ENCODE peak calls at places on chromosomes 16 and 17, in seven cellular contexts. D, T, X, U, P, Q and Y are unnamed samples.

GRCh38 chr17:32494621-32495346 is 8.0 kb downstream of the CDK5R1 start:
- DNase-seq in X (no peak), U (no peak), P (no peak), D (no peak), T (no peak), Q (no peak), Y (no peak)

GRCh38 chr17:80881321-80881720 is 110.3 kb upstream of the CHMP6 start:
- DNase-seq in Q (no peak), D (no peak), T (no peak), P (peak; percentile 35), U (no peak), X (no peak), Y (no peak)

GRCh38 chr16:89346869-89347268 is 129.4 kb downstream of the ZNF778 start:
- DNase-seq in P (no peak), D (no peak), T (no peak), U (no peak), X (peak; percentile 45), Q (no peak), Y (no peak)

GRCh38 chr17:10663231-10663630 is 6.1 kb upstream of the MYH3 start:
- DNase-seq in X (no peak), U (no peak), T (no peak), Q (no peak), P (no peak), D (no peak), Y (no peak)

GRCh38 chr16:27312580-27313421 is 973 bp upstream of the IL4R start:
- DNase-seq in P (peak; percentile 51), Q (no peak), X (no peak), D (no peak), U (no peak), T (peak; percentile 16), Y (no peak)

GRCh38 chr17:38418693-38419507 is 9.4 kb upstream of the ARHGAP23 start:
- DNase-seq in P (no peak), U (no peak), X (no peak), T (no peak), Q (no peak), D (peak; percentile 42), Y (no peak)

GRCh38 chr16:20079106-20079505 is 5.4 kb upstream of the GPR139 start:
- DNase-seq in X (no peak), P (no peak), T (no peak), U (no peak), Q (no peak), D (no peak), Y (no peak)

GRCh38 chr17:49514374-49514738 is 19.3 kb downstream of the NGFR start:
- DNase-seq in T (no peak), Q (no peak), P (no peak), D (peak; percentile 36), U (no peak), X (no peak), Y (no peak)

GRCh38 chr16:78543066-78543465 is 443.6 kb downstream of the WWOX start:
- DNase-seq in D (no peak), T (no peak), X (no peak), U (no peak), Q (no peak), P (no peak), Y (no peak)

GRCh38 chr17:50501054-50501453 is 7.2 kb upstream of the MYCBPAP start:
- DNase-seq in P (no peak), U (peak; percentile 76), T (peak; percentile 32), D (peak; percentile 52), Q (no peak), X (peak; percentile 41), Y (peak; percentile 66)

GRCh38 chr17:77728022-77728671 is 230.4 kb upstream of the TNRC6C start:
- DNase-seq in P (no peak), D (peak; percentile 33), T (peak; percentile 58), X (peak; percentile 68), Q (no peak), U (peak; percentile 45), Y (peak; percentile 82)

GRCh38 chr16:65532218-65532617 is 410.4 kb upstream of the CDH11 start:
- DNase-seq in Q (no peak), T (no peak), D (peak; percentile 40), U (no peak), X (no peak), P (no peak), Y (no peak)

GRCh38 chr16:66515543-66516171 is 34.3 kb downstream of the TK2 start:
- DNase-seq in T (peak; percentile 56), U (peak; percentile 19), P (peak; percentile 67), X (peak; percentile 72), Q (no peak), D (peak; percentile 80), Y (no peak)

GRCh38 chr16:65547799-65548446 is 426.1 kb upstream of the CDH11 start:
- DNase-seq in U (peak; percentile 72), T (no peak), X (no peak), P (no peak), D (peak; percentile 93), Q (no peak), Y (no peak)

GRCh38 chr17:41683441-41684007 is 5.2 kb upstream of the EIF1 start:
- DNase-seq in T (no peak), Q (no peak), P (peak; percentile 60), X (no peak), U (no peak), D (no peak), Y (no peak)

GRCh38 chr16:11907160-11907970 is 8.4 kb downstream of the GSPT1 start:
- DNase-seq in T (no peak), Q (no peak), U (no peak), P (no peak), D (no peak), X (no peak), Y (no peak)

GRCh38 chr17:17849863-17850373 is 13.1 kb upstream of the SREBF1 start:
- DNase-seq in X (peak; percentile 79), Q (peak; percentile 73), U (peak; percentile 25), T (peak; percentile 66), D (peak; percentile 67), P (no peak), Y (peak; percentile 58)

GRCh38 chr17:47848198-47848513 is 2.8 kb downstream of the SP6 start:
- DNase-seq in Q (no peak), U (no peak), T (no peak), P (no peak), D (no peak), X (no peak), Y (no peak)

GRCh38 chr17:79024901-79025737 is 1.1 kb downstream of the C1QTNF1 start:
- DNase-seq in Q (no peak), U (peak; percentile 54), P (peak; percentile 88), X (peak; percentile 65), T (peak; percentile 82), D (peak; percentile 50), Y (no peak)
- H3K4me1 ChIP-seq in Q (no peaks in the 10 kb centered on the region), U (peaks cover 57% of the 10 kb centered on the region), P (no peaks in the 10 kb centered on the region), X (peaks cover 10% of the 10 kb centered on the region), T (peaks cover 83% of the 10 kb centered on the region), D (peaks cover 45% of the 10 kb centered on the region), Y (peaks cover 60% of the 10 kb centered on the region)

DNA sequence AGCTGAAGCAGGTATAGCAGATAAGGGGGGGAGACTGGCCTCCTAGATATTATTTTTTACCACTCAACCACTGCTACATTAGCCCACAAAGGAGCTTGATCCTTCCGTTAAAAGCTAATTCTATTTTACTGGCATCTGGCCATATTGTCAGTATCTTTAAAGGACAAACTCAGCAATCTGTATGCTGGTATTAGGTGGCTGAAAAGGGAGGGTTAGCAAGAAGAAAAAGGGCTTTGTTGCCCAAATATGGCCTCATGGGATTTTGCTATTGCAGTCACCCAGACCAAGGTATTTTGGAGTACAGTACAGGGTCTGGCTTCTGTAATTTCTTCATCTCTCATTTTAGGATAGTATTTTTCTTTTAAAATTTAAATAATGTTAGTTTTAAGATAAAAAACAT is 14.4 kb downstream of the RFWD3 start:
- DNase-seq in T (no peak), Q (no peak), X (no peak), D (no peak), U (no peak), P (no peak), Y (no peak)
- H3K4me1 ChIP-seq in T (no peaks in the 10 kb centered on the region), Q (no peaks in the 10 kb centered on the region), X (no peaks in the 10 kb centered on the region), D (peaks cover 7% of the 10 kb centered on the region), U (peaks cover 6% of the 10 kb centered on the region), P (no peaks in the 10 kb centered on the region), Y (peaks cover 12% of the 10 kb centered on the region)

GRCh38 chr16:59698341-59698979 is 964.3 kb upstream of the GOT2 start:
- DNase-seq in D (peak; percentile 34), T (no peak), Q (no peak), P (no peak), X (no peak), U (peak; percentile 19), Y (no peak)
- H3K4me1 ChIP-seq in D (peaks cover 10% of the 10 kb centered on the region), T (no peaks in the 10 kb centered on the region), Q (no peaks in the 10 kb centered on the region), P (no peaks in the 10 kb centered on the region), X (no peaks in the 10 kb centered on the region), U (no peaks in the 10 kb centered on the region), Y (no peaks in the 10 kb centered on the region)

DNA sequence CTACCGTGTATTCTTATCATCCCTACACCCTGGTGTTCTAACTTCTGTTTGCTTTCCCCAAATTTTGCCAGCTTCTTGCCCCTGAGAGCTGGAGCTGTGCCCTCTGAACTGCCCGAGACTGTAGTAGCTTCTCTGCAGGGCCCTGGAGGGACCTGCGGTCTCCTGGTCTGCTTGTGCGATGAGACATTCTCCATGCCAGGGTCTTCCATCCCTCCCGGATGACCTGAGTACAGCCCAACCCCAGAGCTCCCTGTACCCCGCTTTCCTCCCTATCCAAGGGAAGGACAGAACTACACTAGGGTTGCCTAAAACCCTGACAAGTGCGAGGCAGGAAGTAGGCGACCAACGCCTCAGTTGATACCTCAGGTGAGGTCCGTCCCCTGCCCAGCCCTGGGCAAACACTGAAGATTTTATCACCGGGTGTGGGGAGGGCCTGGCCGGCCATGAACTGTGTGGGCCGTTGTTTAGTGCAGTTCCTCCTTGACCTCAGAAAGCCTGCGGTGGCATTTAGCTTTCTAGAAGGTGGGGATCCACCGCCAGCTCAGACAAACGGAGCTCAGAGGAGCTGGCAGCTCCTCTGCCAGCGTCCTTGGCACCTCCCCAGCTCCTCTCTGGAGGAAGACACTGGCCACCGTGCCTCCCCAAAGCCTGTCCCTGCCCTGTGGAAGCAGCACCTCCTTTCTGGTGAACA is 13.7 kb downstream of the CANT1 start:
- DNase-seq in U (peak; percentile 96), X (peak; percentile 40), P (peak; percentile 72), D (no peak), Q (no peak), T (peak; percentile 16), Y (no peak)
- H3K4me1 ChIP-seq in U (peaks cover 48% of the 10 kb centered on the region), X (no peaks in the 10 kb centered on the region), P (no peaks in the 10 kb centered on the region), D (no peaks in the 10 kb centered on the region), Q (no peaks in the 10 kb centered on the region), T (peaks cover 48% of the 10 kb centered on the region), Y (no peaks in the 10 kb centered on the region)

DNA sequence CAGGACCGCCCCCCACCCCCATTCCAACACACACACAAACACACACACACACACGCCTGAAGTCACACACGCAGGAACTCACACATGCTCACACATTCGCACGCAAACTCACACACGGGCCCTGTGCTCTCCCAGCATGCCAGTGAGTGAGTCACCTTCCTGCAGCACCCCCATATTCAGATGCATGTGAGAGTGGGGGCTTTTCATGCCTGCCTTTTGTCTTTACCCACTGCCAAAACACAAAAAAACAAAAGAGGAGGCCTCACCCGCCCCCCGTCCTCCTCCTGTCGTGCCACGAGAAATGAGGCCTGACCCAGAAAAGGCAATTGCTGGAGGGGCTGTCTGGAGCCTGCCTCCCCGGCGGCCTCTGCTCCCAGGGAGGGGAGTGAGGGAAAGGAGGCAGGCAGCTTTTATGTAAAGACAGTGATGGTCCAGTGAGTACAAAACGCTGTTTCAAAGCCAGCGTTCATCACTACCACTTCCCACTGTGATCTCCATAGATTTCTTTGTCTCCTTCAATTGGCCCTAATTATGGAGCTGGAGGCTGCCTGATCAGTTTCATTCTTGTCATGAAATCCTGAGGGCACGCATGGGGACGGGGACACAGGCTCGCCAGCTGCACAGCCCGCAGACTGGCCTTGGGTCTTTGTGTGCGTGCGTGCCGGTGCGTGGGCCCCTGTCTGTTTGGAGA is 29.5 kb upstream of the GSE1 start:
- DNase-seq in X (no peak), U (no peak), Q (no peak), D (peak; percentile 82), P (no peak), T (no peak), Y (no peak)
- H3K4me1 ChIP-seq in X (no peaks in the 10 kb centered on the region), U (no peaks in the 10 kb centered on the region), Q (no peaks in the 10 kb centered on the region), D (peaks cover 20% of the 10 kb centered on the region), P (no peaks in the 10 kb centered on the region), T (peaks cover 31% of the 10 kb centered on the region), Y (peaks cover 30% of the 10 kb centered on the region)

GRCh38 chr17:82300228-82300627 is 17.2 kb downstream of the CD7 start:
- DNase-seq in X (no peak), Q (no peak), T (no peak), P (no peak), U (no peak), D (no peak), Y (no peak)
- H3K4me1 ChIP-seq in X (no peaks in the 10 kb centered on the region), Q (no peaks in the 10 kb centered on the region), T (peaks cover 27% of the 10 kb centered on the region), P (no peaks in the 10 kb centered on the region), U (peaks cover 36% of the 10 kb centered on the region), D (peaks cover 17% of the 10 kb centered on the region), Y (peaks cover 36% of the 10 kb centered on the region)